ENCODE peak calls at places on chromosomes 13 and 19, in six cellular contexts. U, Q, V, N, L and O are unnamed samples.

GRCh38 chr19:51811344-51811743 is 16.4 kb downstream of the FPR3 start:
- DNase-seq in U (no peak), N (no peak), L (no peak), Q (no peak), V (no peak), O (no peak)

GRCh38 chr13:25738342-25738771 is 313.5 kb downstream of the SHISA2 start:
- DNase-seq in V (peak), L (no peak), Q (no peak), N (no peak), U (peak), O (no peak)

GRCh38 chr13:96091932-96092253 is 2.0 kb downstream of the HS6ST3 start:
- DNase-seq in V (no peak), Q (no peak), U (no peak), L (no peak), N (no peak), O (no peak)

GRCh38 chr13:48749144-48749543 is 95.4 kb downstream of the CYSLTR2 start:
- DNase-seq in U (peak), Q (no peak), L (no peak), N (no peak), V (no peak), O (no peak)

GRCh38 chr19:29015569-29015968 is 197.4 kb downstream of the UQCRFS1 start:
- DNase-seq in U (no peak), V (no peak), Q (no peak), L (no peak), N (no peak), O (no peak)

GRCh38 chr13:30107536-30108136 is 199.7 kb downstream of the KATNAL1 start:
- DNase-seq in N (no peak), U (peak), V (no peak), L (no peak), Q (no peak), O (no peak)

GRCh38 chr13:76668141-76668540 is 218.1 kb downstream of the KCTD12 start:
- DNase-seq in Q (no peak), L (no peak), U (no peak), V (no peak), N (no peak), O (no peak)

GRCh38 chr13:93775507-93776108 is 549.0 kb downstream of the GPC6 start:
- DNase-seq in Q (no peak), U (peak), N (no peak), V (no peak), L (no peak), O (no peak)

GRCh38 chr13:71674776-71675352 is 192.1 kb downstream of the DACH1 start:
- DNase-seq in Q (no peak), U (no peak), V (no peak), L (no peak), N (no peak), O (no peak)

GRCh38 chr13:108734676-108735075 is 105.3 kb downstream of the MYO16 start:
- DNase-seq in Q (no peak), V (no peak), L (no peak), N (no peak), U (no peak), O (no peak)

GRCh38 chr13:80359459-80360297 is 18.8 kb upstream of the SPRY2 start:
- DNase-seq in V (no peak), N (peak), L (no peak), U (no peak), Q (no peak), O (no peak)

GRCh38 chr19:14536926-14537692 is 7.7 kb downstream of the TECR start:
- DNase-seq in L (no peak), Q (no peak), U (peak), N (peak), V (peak), O (peak)

GRCh38 chr19:28960986-28961705 is 251.8 kb downstream of the UQCRFS1 start:
- DNase-seq in U (no peak), V (no peak), Q (no peak), L (no peak), N (no peak), O (no peak)

GRCh38 chr19:17394891-17395415 is 957 bp upstream of the CCDC194 start:
- DNase-seq in V (peak), N (peak), L (no peak), U (peak), Q (peak), O (peak)

GRCh38 chr19:48445256-48445605 is 552 bp upstream of the GRWD1 start:
- DNase-seq in Q (no peak), L (no peak), N (peak), V (no peak), U (peak), O (no peak)

GRCh38 chr19:17865364-17866311 is 5.9 kb downstream of the RPL18A start:
- DNase-seq in Q (no peak), V (peak), N (no peak), U (peak), L (no peak), O (no peak)

GRCh38 chr19:46303702-46304397 is 7.0 kb downstream of the HIF3A start:
- DNase-seq in L (peak), U (no peak), Q (no peak), N (peak), V (peak), O (peak)

GRCh38 chr19:11496391-11497163 is 9.1 kb downstream of the ZNF653 start:
- DNase-seq in Q (peak), N (peak), U (peak), V (peak), L (peak), O (peak)

GRCh38 chr19:55593096-55593772 is 6.1 kb downstream of the FIZ1 start:
- DNase-seq in V (no peak), U (no peak), L (no peak), Q (no peak), N (no peak), O (no peak)

GRCh38 chr19:23996549-23996948 is 81.9 kb downstream of the ZNF726 start:
- DNase-seq in N (peak), Q (no peak), V (no peak), U (peak), L (no peak), O (no peak)

GRCh38 chr19:55702131-55702627 is 27.2 kb downstream of the EPN1 start:
- DNase-seq in V (no peak), U (no peak), N (no peak), Q (no peak), L (no peak), O (no peak)

GRCh38 chr13:112068531-112069062 is 1.6 kb downstream of the SOX1 start:
- DNase-seq in Q (no peak), N (no peak), V (no peak), L (no peak), U (no peak), O (no peak)

GRCh38 chr19:49125025-49125731 is 5.8 kb downstream of the PPFIA3 start:
- DNase-seq in L (no peak), Q (no peak), N (no peak), V (peak), U (no peak), O (peak)

GRCh38 chr13:104024416-104025170 is 958.4 kb upstream of the SLC10A2 start:
- DNase-seq in Q (no peak), U (peak), N (no peak), V (no peak), L (no peak), O (no peak)

GRCh38 chr13:84433024-84433423 is 550.8 kb upstream of the SLITRK1 start:
- DNase-seq in Q (no peak), L (no peak), N (no peak), V (no peak), U (no peak), O (no peak)

GRCh38 chr13:113840541-113841354 is 23.1 kb downstream of the GAS6 start:
- DNase-seq in N (no peak), V (no peak), Q (no peak), L (peak), U (no peak), O (peak)

GRCh38 chr19:15372891-15373301 is 6.7 kb downstream of the AKAP8 start:
- DNase-seq in N (no peak), Q (no peak), U (no peak), V (no peak), L (no peak), O (no peak)

GRCh38 chr13:61275251-61275650 is 140.4 kb downstream of the PCDH20 start:
- DNase-seq in V (no peak), Q (no peak), L (no peak), U (no peak), N (no peak), O (no peak)

GRCh38 chr13:29893438-29893837 is 43.0 kb upstream of the UBL3 start:
- DNase-seq in U (no peak), Q (no peak), N (no peak), L (no peak), V (no peak), O (no peak)

GRCh38 chr13:98751397-98752110 is 918 bp downstream of the SLC15A1 start:
- DNase-seq in V (no peak), L (no peak), N (peak), Q (no peak), U (no peak), O (no peak)

GRCh38 chr19:58059003-58059671 is at the start of gene ZNF135:
- DNase-seq in N (peak), U (no peak), L (peak), Q (peak), V (peak), O (peak)

GRCh38 chr19:2574478-2574931 is 98.6 kb downstream of the GADD45B start:
- DNase-seq in Q (no peak), V (no peak), N (no peak), U (no peak), L (no peak), O (peak)

GRCh38 chr13:34308725-34309124 is 490.8 kb downstream of the RFC3 start:
- DNase-seq in L (no peak), U (no peak), V (no peak), Q (no peak), N (no peak), O (no peak)

GRCh38 chr19:13588953-13589833 is 82.9 kb upstream of the CACNA1A start:
- DNase-seq in Q (peak), V (peak), U (peak), L (peak), N (peak), O (peak)

GRCh38 chr19:38229585-38230073 is 5.6 kb upstream of the DPF1 start:
- DNase-seq in Q (peak), L (peak), U (peak), V (no peak), N (peak), O (peak)

GRCh38 chr13:42377640-42378382 is 105.9 kb downstream of the AKAP11 start:
- DNase-seq in N (no peak), U (no peak), L (no peak), V (no peak), Q (no peak), O (no peak)

GRCh38 chr13:105960326-105960725 is 575.1 kb downstream of the EFNB2 start:
- DNase-seq in N (no peak), U (no peak), V (no peak), L (no peak), Q (no peak), O (no peak)